ENCODE peak calls at places on chromosomes 16 and 17, in ten cellular contexts. J, Q, L, W, T, C, A, D, R and U are unnamed samples.

GRCh38 chr16:47461598-47462266 is 601 bp downstream of the PHKB start:
- DNase-seq in R (peak), T (peak), Q (no peak), A (no peak), D (peak), W (no peak), J (no peak), L (peak), C (no peak), U (no peak)

GRCh38 chr16:14527411-14528044 is 102.5 kb downstream of the PARN start:
- DNase-seq in D (peak), R (no peak), A (no peak), Q (peak), C (no peak), T (no peak), J (no peak), L (peak), W (peak), U (no peak)

GRCh38 chr16:72061564-72061963 is 1.5 kb upstream of the HPR start:
- DNase-seq in J (no peak), D (no peak), W (no peak), R (no peak), T (no peak), A (no peak), L (no peak), C (no peak), Q (no peak), U (no peak)

GRCh38 chr17:31726980-31727427 is 132.0 kb downstream of the COPRS start:
- DNase-seq in Q (no peak), L (no peak), D (no peak), R (no peak), W (no peak), C (no peak), A (no peak), J (no peak), T (peak), U (no peak)

GRCh38 chr17:42407289-42407836 is 15.7 kb downstream of the CAVIN1 start:
- DNase-seq in W (no peak), L (peak), D (peak), R (peak), Q (peak), C (peak), A (peak), J (peak), T (no peak), U (peak)

GRCh38 chr16:46745594-46745993 is 2.5 kb downstream of the MYLK3 start:
- DNase-seq in W (no peak), T (no peak), Q (peak), A (no peak), L (no peak), D (no peak), R (no peak), J (no peak), C (no peak), U (no peak)

GRCh38 chr16:82741073-82741615 is 114.4 kb downstream of the CDH13 start:
- DNase-seq in D (no peak), A (no peak), W (no peak), T (peak), J (no peak), Q (no peak), L (no peak), R (no peak), C (no peak), U (no peak)

GRCh38 chr16:87678618-87679017 is 76.3 kb downstream of the JPH3 start:
- DNase-seq in R (no peak), L (no peak), T (no peak), A (no peak), Q (no peak), W (no peak), J (no peak), D (no peak), C (no peak), U (no peak)

GRCh38 chr16:13982446-13982845 is 62.5 kb downstream of the ERCC4 start:
- DNase-seq in W (no peak), T (no peak), L (no peak), A (no peak), C (no peak), Q (no peak), D (no peak), J (no peak), R (no peak), U (no peak)

GRCh38 chr17:38789185-38789584 is 10.2 kb downstream of the PIP4K2B start:
- DNase-seq in D (no peak), Q (no peak), L (peak), C (no peak), J (no peak), A (no peak), W (no peak), R (no peak), T (no peak), U (no peak)

GRCh38 chr16:49236216-49236615 is 45.4 kb downstream of the CBLN1 start:
- DNase-seq in C (no peak), Q (no peak), J (no peak), D (no peak), A (no peak), W (no peak), L (no peak), T (no peak), R (no peak), U (no peak)

GRCh38 chr17:31550389-31551056 is 159.0 kb downstream of the RAB11FIP4 start:
- DNase-seq in R (peak), D (no peak), A (no peak), L (peak), C (no peak), Q (no peak), W (no peak), J (no peak), T (no peak), U (no peak)

GRCh38 chr16:77898671-77899211 is 110.4 kb downstream of the VAT1L start:
- DNase-seq in T (peak), A (no peak), W (peak), L (peak), D (peak), R (no peak), C (no peak), Q (no peak), J (no peak), U (no peak)

GRCh38 chr17:79038545-79039135 is 14.7 kb downstream of the C1QTNF1 start:
- DNase-seq in C (peak), L (peak), D (peak), R (no peak), T (no peak), Q (peak), A (peak), J (no peak), W (peak), U (no peak)

GRCh38 chr17:79041041-79041570 is 17.1 kb downstream of the C1QTNF1 start:
- DNase-seq in D (no peak), J (no peak), C (no peak), T (no peak), Q (no peak), L (no peak), R (no peak), A (peak), W (no peak), U (no peak)

GRCh38 chr17:79041723-79042420 is 17.9 kb downstream of the C1QTNF1 start:
- DNase-seq in R (no peak), W (no peak), D (no peak), Q (no peak), J (no peak), C (no peak), T (no peak), A (peak), L (peak), U (no peak)

GRCh38 chr17:79036609-79037008 is 12.6 kb downstream of the C1QTNF1 start:
- DNase-seq in T (peak), A (peak), Q (peak), D (peak), C (no peak), R (no peak), J (no peak), W (peak), L (peak), U (no peak)

GRCh38 chr17:79039171-79039570 is 15.2 kb downstream of the C1QTNF1 start:
- DNase-seq in T (no peak), Q (no peak), A (peak), W (no peak), R (no peak), L (no peak), C (no peak), J (no peak), D (no peak), U (no peak)
- H3K4me3 ChIP-seq in T (no peak), Q (no peak), A (no peak), W (no peak), R (no peak), L (no peak), C (no peak), J (no peak), D (no peak), U (no peak)

GRCh38 chr17:3511841-3512511 is 36.2 kb downstream of the ASPA start:
- DNase-seq in W (no peak), D (no peak), R (no peak), L (peak), A (no peak), C (no peak), T (no peak), J (no peak), Q (no peak), U (no peak)

GRCh38 chr17:3502466-3502865 is 26.7 kb downstream of the ASPA start:
- DNase-seq in Q (no peak), J (no peak), L (no peak), D (no peak), R (no peak), T (no peak), W (no peak), C (no peak), A (no peak), U (no peak)

GRCh38 chr17:3505008-3505407 is 29.2 kb downstream of the ASPA start:
- DNase-seq in A (no peak), J (no peak), D (no peak), W (no peak), Q (no peak), L (no peak), R (no peak), C (no peak), T (no peak), U (no peak)

GRCh38 chr17:3510090-3510489 is 34.3 kb downstream of the ASPA start:
- DNase-seq in Q (no peak), D (no peak), T (no peak), W (no peak), R (no peak), J (no peak), C (no peak), L (no peak), A (no peak), U (no peak)

DNA sequence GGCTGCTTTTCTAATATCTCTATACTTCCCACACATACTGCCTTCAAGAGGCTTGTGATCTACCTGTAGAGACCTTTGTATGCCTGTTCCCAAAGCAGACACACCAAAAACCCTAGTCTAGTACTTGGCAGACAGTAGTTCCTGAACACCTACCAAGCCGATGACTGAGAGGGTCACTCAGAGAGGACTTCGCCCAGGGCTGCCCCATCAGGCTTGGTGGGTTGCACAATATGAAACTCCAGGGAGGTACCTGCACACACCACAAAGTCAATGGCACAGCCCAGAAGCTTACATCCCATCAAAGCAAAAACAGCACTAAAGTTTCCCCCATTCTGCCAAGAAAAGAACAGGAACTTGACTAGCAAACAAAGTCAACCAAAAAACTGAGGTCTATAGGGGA is 30.3 kb downstream of the ASPA start:
- DNase-seq in W (no peak), T (no peak), R (no peak), L (no peak), A (no peak), J (no peak), Q (no peak), D (no peak), C (no peak), U (no peak)
- H3K27ac ChIP-seq in W (no peak), T (no peak), R (no peak), L (no peak), A (no peak), J (no peak), Q (no peak), D (no peak), C (no peak), U (no peak)

DNA sequence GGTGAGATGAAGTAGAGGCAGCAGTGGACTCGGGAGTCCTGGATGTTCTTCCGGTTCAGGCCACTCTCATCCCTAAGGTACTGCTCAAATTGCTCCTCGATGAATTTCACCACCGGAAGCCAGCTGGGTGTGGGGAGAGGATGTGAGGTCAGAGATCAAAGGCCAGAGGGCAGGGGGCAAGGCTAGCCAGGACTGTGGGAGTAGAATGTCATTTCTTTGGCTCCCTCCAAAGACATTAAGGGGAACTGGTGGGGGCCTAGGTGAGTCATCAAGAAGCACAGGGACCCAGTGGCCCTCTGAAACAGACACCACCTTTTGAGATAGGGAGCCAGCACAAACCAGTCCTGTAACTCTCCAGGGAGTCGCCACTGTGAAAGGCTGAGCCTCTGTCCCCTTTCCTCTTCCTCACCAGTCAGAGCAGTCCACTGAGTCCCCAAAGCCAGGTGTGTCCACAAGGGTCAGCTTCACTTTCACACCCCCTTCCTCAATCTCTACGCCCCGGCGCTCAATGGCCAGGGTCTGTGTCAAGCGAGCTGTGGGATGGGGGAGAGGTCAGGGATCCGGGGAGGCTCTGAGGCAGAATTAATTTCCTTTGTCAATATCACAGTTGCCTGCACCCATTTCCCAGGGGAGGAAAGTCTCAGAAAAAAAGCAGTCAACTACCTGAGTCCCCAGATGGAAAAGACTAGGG is 865 bp downstream of the SEPTIN1 start:
- DNase-seq in J (no peak), C (no peak), L (no peak), D (no peak), A (no peak), T (no peak), R (no peak), Q (no peak), W (no peak), U (no peak)
- H3K4me3 ChIP-seq in J (peak), C (no peak), L (no peak), D (no peak), A (no peak), T (no peak), R (no peak), Q (no peak), W (no peak), U (peak)

GRCh38 chr17:65998675-65999074 is 193.3 kb downstream of the CEP112 start:
- DNase-seq in T (no peak), Q (no peak), W (no peak), R (no peak), D (no peak), C (no peak), L (no peak), A (no peak), J (no peak), U (no peak)
- H3K27ac ChIP-seq in T (no peak), Q (no peak), W (no peak), R (no peak), D (no peak), C (no peak), L (no peak), A (no peak), J (no peak), U (no peak)

GRCh38 chr17:82105882-82106696 is 8.1 kb upstream of the FASN start:
- DNase-seq in C (peak), A (peak), W (no peak), L (peak), T (peak), R (peak), D (peak), J (peak), Q (no peak), U (peak)

GRCh38 chr17:82108999-82109480 is 11.0 kb upstream of the FASN start:
- DNase-seq in A (no peak), J (no peak), T (no peak), W (no peak), Q (no peak), L (no peak), C (no peak), R (no peak), D (no peak), U (no peak)

GRCh38 chr17:82106697-82107305 is 8.8 kb upstream of the FASN start:
- DNase-seq in Q (no peak), D (no peak), A (peak), L (no peak), C (no peak), J (no peak), W (no peak), T (no peak), R (no peak), U (no peak)

GRCh38 chr17:82108038-82108998 is 10.3 kb upstream of the FASN start:
- DNase-seq in J (no peak), W (no peak), T (no peak), L (no peak), A (peak), D (no peak), R (no peak), C (no peak), Q (no peak), U (no peak)

GRCh38 chr17:82107341-82107860 is 9.4 kb upstream of the FASN start:
- DNase-seq in L (peak), D (no peak), Q (no peak), T (no peak), W (no peak), C (no peak), J (no peak), R (no peak), A (peak), U (no peak)
- H3K4me3 ChIP-seq in L (no peak), D (no peak), Q (no peak), T (no peak), W (no peak), C (no peak), J (peak), R (no peak), A (no peak), U (no peak)

GRCh38 chr16:29857133-29857760 is 5.8 kb downstream of the CDIPT start:
- DNase-seq in L (peak), C (no peak), Q (no peak), T (no peak), A (no peak), J (no peak), R (no peak), W (no peak), D (no peak), U (no peak)
- H3K27ac ChIP-seq in L (peak), C (no peak), Q (no peak), T (no peak), A (no peak), J (no peak), R (no peak), W (peak), D (no peak), U (no peak)

DNA sequence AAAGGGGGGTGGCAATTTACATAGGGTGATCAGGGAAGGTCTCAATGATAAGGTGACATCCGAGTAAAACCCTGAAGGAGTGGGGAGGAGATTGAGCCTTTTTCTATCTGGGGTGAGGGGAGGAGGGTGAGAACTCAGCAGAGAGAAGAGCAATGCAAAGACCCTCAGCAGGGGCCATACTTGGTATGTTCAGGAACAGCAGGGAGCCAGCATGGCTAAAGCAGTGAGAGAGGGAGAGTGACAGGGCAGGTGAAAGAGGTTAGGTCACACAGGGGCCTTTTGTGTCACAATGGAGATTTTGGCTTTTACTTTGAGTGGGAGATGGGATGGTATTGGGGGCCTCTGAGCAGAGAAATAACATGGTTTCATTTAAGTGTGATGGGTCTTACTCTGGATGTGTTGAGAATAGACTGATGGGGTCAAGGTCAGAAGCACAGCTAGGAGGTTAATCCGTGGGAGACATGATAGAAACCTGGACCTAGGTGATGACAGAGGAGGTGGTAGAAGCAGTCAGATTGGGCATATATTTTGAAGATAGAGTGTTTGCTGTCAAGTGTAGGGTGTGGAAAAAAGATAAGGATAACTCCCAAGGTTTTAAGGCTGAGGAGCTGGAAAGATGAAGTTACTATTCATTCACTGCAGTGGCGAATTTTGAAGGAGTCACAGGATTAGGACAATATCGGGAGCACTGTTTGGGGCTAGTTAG is 6.2 kb downstream of the SP2 start:
- DNase-seq in W (no peak), D (no peak), J (no peak), L (no peak), R (no peak), T (no peak), C (no peak), Q (no peak), A (no peak), U (no peak)
- H3K4me3 ChIP-seq in W (no peak), D (no peak), J (no peak), L (no peak), R (no peak), T (no peak), C (no peak), Q (no peak), A (no peak), U (no peak)

GRCh38 chr17:46950615-46950996 is 27.6 kb downstream of the GOSR2 start:
- DNase-seq in R (no peak), Q (no peak), W (no peak), A (no peak), T (no peak), L (no peak), D (no peak), J (no peak), C (no peak), U (no peak)
- H3K27ac ChIP-seq in R (no peak), Q (no peak), W (no peak), A (no peak), T (no peak), L (no peak), D (no peak), J (no peak), C (no peak), U (no peak)

DNA sequence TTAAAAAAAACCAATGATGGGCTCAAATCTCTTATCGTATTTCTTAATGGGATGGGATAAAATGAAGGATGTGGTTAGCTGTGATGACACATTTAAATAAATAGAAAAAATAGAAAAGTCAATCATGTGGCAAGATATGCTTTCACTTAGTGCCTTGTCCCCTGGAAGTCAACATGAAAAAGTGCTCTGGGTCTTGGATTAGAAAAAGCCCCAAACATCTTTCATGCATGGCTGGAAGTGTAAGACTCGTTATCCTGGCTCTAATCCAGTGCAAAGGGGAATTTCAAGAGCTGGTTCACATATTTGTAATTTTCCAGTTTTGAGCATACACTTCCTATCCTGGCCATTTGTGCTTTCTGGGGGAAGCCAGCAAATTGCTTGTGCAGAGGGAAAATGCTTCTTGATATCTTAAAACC is 160.9 kb downstream of the MAP2K6 start:
- DNase-seq in C (no peak), D (peak), A (no peak), Q (no peak), L (peak), W (peak), T (peak), J (no peak), R (no peak), U (no peak)
- H3K4me3 ChIP-seq in C (no peak), D (no peak), A (no peak), Q (no peak), L (no peak), W (no peak), T (no peak), J (no peak), R (no peak), U (no peak)